ENCODE peak calls at places on chromosome 10, in seven cellular contexts. One of them, this sample, is unnamed.
A peak's percentile ranks its signal among the peaks of the same experiment; 100 is the strongest.

GRCh38 chr10:73413528-73414229 is at the start of gene ANXA7:
- DNase-seq in stimulated activated CD8-positive, alpha-beta memory T cell treated with anti-CD3 and anti-CD28 coated beads, Interleukin-2, amount 100 ng/mL, for 48 hours: peak; percentile 96
- DNase-seq in colonic mucosa: peak; percentile 97
- DNase-seq in stimulated activated CD4-positive, alpha-beta T cell treated with anti-CD3 and anti-CD28 coated beads, TNF-alpha, amount 100 ng/mL, for 24 hours: peak; percentile 93
- DNase-seq in KG1: peak; percentile 83
- DNase-seq in iris pigment epithelial cell: peak; percentile 86
- DNase-seq in PC-3: peak; percentile 100
- DNase-seq in this sample: peak; percentile 80

GRCh38 chr10:79431891-79432831 is 13.3 kb downstream of the ZCCHC24 start:
- DNase-seq in stimulated activated CD8-positive, alpha-beta memory T cell treated with anti-CD3 and anti-CD28 coated beads, Interleukin-2, amount 100 ng/mL, for 48 hours: no peak
- DNase-seq in colonic mucosa: no peak
- DNase-seq in stimulated activated CD4-positive, alpha-beta T cell treated with anti-CD3 and anti-CD28 coated beads, TNF-alpha, amount 100 ng/mL, for 24 hours: no peak
- DNase-seq in KG1: no peak
- DNase-seq in iris pigment epithelial cell: no peak
- DNase-seq in PC-3: no peak
- DNase-seq in this sample: no peak

GRCh38 chr10:55628260-55628701 is 732.8 kb downstream of the ZWINT start:
- DNase-seq in stimulated activated CD8-positive, alpha-beta memory T cell treated with anti-CD3 and anti-CD28 coated beads, Interleukin-2, amount 100 ng/mL, for 48 hours: no peak
- DNase-seq in colonic mucosa: peak; percentile 16
- DNase-seq in stimulated activated CD4-positive, alpha-beta T cell treated with anti-CD3 and anti-CD28 coated beads, TNF-alpha, amount 100 ng/mL, for 24 hours: no peak
- DNase-seq in KG1: no peak
- DNase-seq in iris pigment epithelial cell: no peak
- DNase-seq in PC-3: no peak
- DNase-seq in this sample: no peak

GRCh38 chr10:29895436-29895835 is 163.9 kb downstream of the JCAD start:
- DNase-seq in stimulated activated CD8-positive, alpha-beta memory T cell treated with anti-CD3 and anti-CD28 coated beads, Interleukin-2, amount 100 ng/mL, for 48 hours: no peak
- DNase-seq in colonic mucosa: peak; percentile 24
- DNase-seq in stimulated activated CD4-positive, alpha-beta T cell treated with anti-CD3 and anti-CD28 coated beads, TNF-alpha, amount 100 ng/mL, for 24 hours: no peak
- DNase-seq in KG1: no peak
- DNase-seq in iris pigment epithelial cell: peak; percentile 96
- DNase-seq in PC-3: no peak
- DNase-seq in this sample: peak; percentile 46

GRCh38 chr10:4656576-4657194 is 169.3 kb upstream of the AKR1E2 start:
- DNase-seq in stimulated activated CD8-positive, alpha-beta memory T cell treated with anti-CD3 and anti-CD28 coated beads, Interleukin-2, amount 100 ng/mL, for 48 hours: no peak
- DNase-seq in colonic mucosa: peak; percentile 68
- DNase-seq in stimulated activated CD4-positive, alpha-beta T cell treated with anti-CD3 and anti-CD28 coated beads, TNF-alpha, amount 100 ng/mL, for 24 hours: peak; percentile 23
- DNase-seq in KG1: peak; percentile 15
- DNase-seq in iris pigment epithelial cell: peak; percentile 64
- DNase-seq in PC-3: peak; percentile 64
- DNase-seq in this sample: no peak

GRCh38 chr10:95628786-95629185 is 27.7 kb downstream of the ALDH18A1 start:
- DNase-seq in stimulated activated CD8-positive, alpha-beta memory T cell treated with anti-CD3 and anti-CD28 coated beads, Interleukin-2, amount 100 ng/mL, for 48 hours: no peak
- DNase-seq in colonic mucosa: peak; percentile 61
- DNase-seq in stimulated activated CD4-positive, alpha-beta T cell treated with anti-CD3 and anti-CD28 coated beads, TNF-alpha, amount 100 ng/mL, for 24 hours: no peak
- DNase-seq in KG1: no peak
- DNase-seq in iris pigment epithelial cell: peak; percentile 9
- DNase-seq in PC-3: no peak
- DNase-seq in this sample: no peak

GRCh38 chr10:97024181-97025073 is 161.3 kb downstream of the SLIT1 start:
- DNase-seq in stimulated activated CD8-positive, alpha-beta memory T cell treated with anti-CD3 and anti-CD28 coated beads, Interleukin-2, amount 100 ng/mL, for 48 hours: no peak
- DNase-seq in colonic mucosa: no peak
- DNase-seq in stimulated activated CD4-positive, alpha-beta T cell treated with anti-CD3 and anti-CD28 coated beads, TNF-alpha, amount 100 ng/mL, for 24 hours: no peak
- DNase-seq in KG1: no peak
- DNase-seq in iris pigment epithelial cell: peak; percentile 82
- DNase-seq in PC-3: peak; percentile 84
- DNase-seq in this sample: peak; percentile 71

GRCh38 chr10:127500098-127500497 is 49.0 kb upstream of the NPS start:
- DNase-seq in stimulated activated CD8-positive, alpha-beta memory T cell treated with anti-CD3 and anti-CD28 coated beads, Interleukin-2, amount 100 ng/mL, for 48 hours: no peak
- DNase-seq in colonic mucosa: no peak
- DNase-seq in stimulated activated CD4-positive, alpha-beta T cell treated with anti-CD3 and anti-CD28 coated beads, TNF-alpha, amount 100 ng/mL, for 24 hours: no peak
- DNase-seq in KG1: no peak
- DNase-seq in iris pigment epithelial cell: no peak
- DNase-seq in PC-3: no peak
- DNase-seq in this sample: no peak

GRCh38 chr10:34814228-34815173 is 595 bp downstream of the PARD3 start:
- DNase-seq in stimulated activated CD8-positive, alpha-beta memory T cell treated with anti-CD3 and anti-CD28 coated beads, Interleukin-2, amount 100 ng/mL, for 48 hours: no peak
- DNase-seq in colonic mucosa: peak; percentile 49
- DNase-seq in stimulated activated CD4-positive, alpha-beta T cell treated with anti-CD3 and anti-CD28 coated beads, TNF-alpha, amount 100 ng/mL, for 24 hours: no peak
- DNase-seq in KG1: no peak
- DNase-seq in iris pigment epithelial cell: peak; percentile 31
- DNase-seq in PC-3: peak; percentile 72
- DNase-seq in this sample: no peak

GRCh38 chr10:17100586-17100985 is 29.0 kb downstream of the CUBN start:
- DNase-seq in stimulated activated CD8-positive, alpha-beta memory T cell treated with anti-CD3 and anti-CD28 coated beads, Interleukin-2, amount 100 ng/mL, for 48 hours: no peak
- DNase-seq in colonic mucosa: no peak
- DNase-seq in stimulated activated CD4-positive, alpha-beta T cell treated with anti-CD3 and anti-CD28 coated beads, TNF-alpha, amount 100 ng/mL, for 24 hours: no peak
- DNase-seq in KG1: no peak
- DNase-seq in iris pigment epithelial cell: no peak
- DNase-seq in PC-3: no peak
- DNase-seq in this sample: no peak

GRCh38 chr10:91420868-91421267 is 10.7 kb downstream of the HECTD2 start:
- DNase-seq in stimulated activated CD8-positive, alpha-beta memory T cell treated with anti-CD3 and anti-CD28 coated beads, Interleukin-2, amount 100 ng/mL, for 48 hours: no peak
- DNase-seq in colonic mucosa: no peak
- DNase-seq in stimulated activated CD4-positive, alpha-beta T cell treated with anti-CD3 and anti-CD28 coated beads, TNF-alpha, amount 100 ng/mL, for 24 hours: no peak
- DNase-seq in KG1: no peak
- DNase-seq in iris pigment epithelial cell: peak; percentile 68
- DNase-seq in PC-3: peak; percentile 59
- DNase-seq in this sample: no peak

This sample was measured in T1000.